ENCODE peak calls at places on chromosome 13, in four cellular contexts. K is stimulated activated CD4-positive, alpha-beta T cell treated with anti-CD3 and anti-CD28 coated beads, Interleukin-2, amount 100 ng/mL, for 24 hours; S is NCI-H1092; G is PC-3. W is an unnamed sample.

GRCh38 chr13:112808377-112809140 is 118.7 kb downstream of the ATP11A start:
- DNase-seq in K (no peak), S (no peak), G (no peak), W (no peak)

GRCh38 chr13:34076319-34076718 is 258.4 kb downstream of the RFC3 start:
- DNase-seq in G (peak), K (no peak), S (no peak), W (no peak)

GRCh38 chr13:96089749-96090239 is at the start of gene HS6ST3:
- DNase-seq in G (peak), K (peak), S (peak), W (no peak)

GRCh38 chr13:101917475-101917810 is 465.0 kb downstream of the ITGBL1 start:
- DNase-seq in S (peak), G (no peak), K (no peak), W (no peak)

GRCh38 chr13:75170321-75170720 is 311.6 kb downstream of the TBC1D4 start:
- DNase-seq in G (no peak), K (no peak), S (no peak), W (no peak)

GRCh38 chr13:95319551-95320274 is 18.5 kb upstream of the ABCC4 start:
- DNase-seq in G (no peak), S (no peak), K (no peak), W (no peak)

GRCh38 chr13:59345316-59345715 is 818.4 kb downstream of the DIAPH3 start:
- DNase-seq in K (no peak), G (no peak), S (no peak), W (no peak)

GRCh38 chr13:36986462-36987240 is 12.5 kb downstream of the ALG5 start:
- DNase-seq in G (no peak), K (no peak), S (no peak), W (no peak)

GRCh38 chr13:61255035-61255796 is 160.4 kb downstream of the PCDH20 start:
- DNase-seq in K (no peak), S (no peak), G (peak), W (no peak)

GRCh38 chr13:48511621-48512232 is 21.2 kb downstream of the RCBTB2 start:
- DNase-seq in G (no peak), K (no peak), S (peak), W (no peak)